ENCODE peak calls at places on chromosomes 1 and 21, in four cellular contexts. One of them, this sample, is unnamed.

GRCh38 chr1:178849932-178850331 is 20.9 kb downstream of the ANGPTL1 start:
- DNase-seq in colonic mucosa: no peak
- DNase-seq in RWPE1: no peak
- DNase-seq in AG04450: no peak
- DNase-seq in this sample: no peak

GRCh38 chr1:1847061-1847460 is 43.8 kb downstream of the GNB1 start:
- DNase-seq in colonic mucosa: peak
- DNase-seq in RWPE1: no peak
- DNase-seq in AG04450: no peak
- DNase-seq in this sample: no peak

GRCh38 chr1:52531473-52531872 is 21.4 kb downstream of the TUT4 start:
- DNase-seq in colonic mucosa: no peak
- DNase-seq in RWPE1: no peak
- DNase-seq in AG04450: no peak
- DNase-seq in this sample: no peak

GRCh38 chr1:93129507-93130099 is 50.5 kb downstream of the MTF2 start:
- DNase-seq in AG04450: no peak
- DNase-seq in RWPE1: no peak
- DNase-seq in colonic mucosa: no peak
- DNase-seq in this sample: no peak

GRCh38 chr1:244196890-244197289 is 145.8 kb downstream of the ZBTB18 start:
- DNase-seq in AG04450: no peak
- DNase-seq in RWPE1: no peak
- DNase-seq in colonic mucosa: no peak
- DNase-seq in this sample: no peak

GRCh38 chr21:29546071-29546470 is 247.3 kb downstream of the BACH1 start:
- DNase-seq in colonic mucosa: no peak
- DNase-seq in RWPE1: no peak
- DNase-seq in AG04450: no peak
- DNase-seq in this sample: no peak

GRCh38 chr21:43020177-43020576 is 45.8 kb downstream of the PKNOX1 start:
- DNase-seq in RWPE1: no peak
- DNase-seq in AG04450: no peak
- DNase-seq in colonic mucosa: no peak
- DNase-seq in this sample: no peak

GRCh38 chr1:42737257-42737656 is 2.8 kb downstream of the CLDN19 start:
- DNase-seq in AG04450: no peak
- DNase-seq in colonic mucosa: peak
- DNase-seq in RWPE1: no peak
- DNase-seq in this sample: no peak

GRCh38 chr1:231934797-231935196 is 308.2 kb downstream of the DISC1 start:
- DNase-seq in AG04450: no peak
- DNase-seq in RWPE1: peak
- DNase-seq in colonic mucosa: peak
- DNase-seq in this sample: peak

GRCh38 chr1:94971491-94971924 is 44.6 kb upstream of the CNN3 start:
- DNase-seq in AG04450: no peak
- DNase-seq in colonic mucosa: no peak
- DNase-seq in RWPE1: peak
- DNase-seq in this sample: no peak

GRCh38 chr1:175045519-175045918 is 22.1 kb upstream of the TNN start:
- DNase-seq in AG04450: no peak
- DNase-seq in colonic mucosa: no peak
- DNase-seq in RWPE1: no peak
- DNase-seq in this sample: no peak

GRCh38 chr1:98920441-98921110 is 84.1 kb downstream of the PLPPR5 start:
- DNase-seq in AG04450: peak
- DNase-seq in RWPE1: peak
- DNase-seq in colonic mucosa: no peak
- DNase-seq in this sample: peak

GRCh38 chr1:24934300-24935195 is 4.5 kb upstream of the RUNX3 start:
- DNase-seq in colonic mucosa: no peak
- DNase-seq in RWPE1: no peak
- DNase-seq in AG04450: no peak
- DNase-seq in this sample: no peak

GRCh38 chr1:23187637-23188036 is 19.0 kb upstream of the LUZP1 start:
- DNase-seq in AG04450: no peak
- DNase-seq in colonic mucosa: peak
- DNase-seq in RWPE1: no peak
- DNase-seq in this sample: no peak

GRCh38 chr1:191702124-191702523 is 456.1 kb upstream of the RGS18 start:
- DNase-seq in AG04450: no peak
- DNase-seq in colonic mucosa: no peak
- DNase-seq in RWPE1: no peak
- DNase-seq in this sample: no peak

GRCh38 chr1:50346621-50347020 is 76.6 kb downstream of the DMRTA2 start:
- DNase-seq in AG04450: no peak
- DNase-seq in colonic mucosa: no peak
- DNase-seq in RWPE1: no peak
- DNase-seq in this sample: no peak

GRCh38 chr1:234957330-234958065 is 171.1 kb downstream of the TOMM20 start:
- DNase-seq in RWPE1: peak
- DNase-seq in AG04450: peak
- DNase-seq in colonic mucosa: peak
- DNase-seq in this sample: no peak

GRCh38 chr1:23216771-23217420 is 406 bp downstream of the HTR1D start:
- DNase-seq in AG04450: no peak
- DNase-seq in colonic mucosa: peak
- DNase-seq in RWPE1: no peak
- DNase-seq in this sample: no peak

GRCh38 chr1:169999357-169999756 is 75.1 kb downstream of the KIFAP3 start:
- DNase-seq in AG04450: peak
- DNase-seq in RWPE1: peak
- DNase-seq in colonic mucosa: no peak
- DNase-seq in this sample: peak

GRCh38 chr1:217896490-217896889 is 265.3 kb downstream of the SPATA17 start:
- DNase-seq in colonic mucosa: no peak
- DNase-seq in AG04450: no peak
- DNase-seq in RWPE1: no peak
- DNase-seq in this sample: no peak

GRCh38 chr1:162301696-162302095 is 75.0 kb downstream of the SPATA46 start:
- DNase-seq in colonic mucosa: no peak
- DNase-seq in AG04450: no peak
- DNase-seq in RWPE1: no peak
- DNase-seq in this sample: no peak

GRCh38 chr1:162302246-162302645 is 74.4 kb downstream of the SPATA46 start:
- DNase-seq in colonic mucosa: no peak
- DNase-seq in RWPE1: no peak
- DNase-seq in AG04450: no peak
- DNase-seq in this sample: no peak

GRCh38 chr1:162300057-162300917 is 76.4 kb downstream of the SPATA46 start:
- DNase-seq in RWPE1: no peak
- DNase-seq in colonic mucosa: no peak
- DNase-seq in AG04450: no peak
- DNase-seq in this sample: no peak

GRCh38 chr1:162304736-162305135 is 71.9 kb downstream of the SPATA46 start:
- DNase-seq in colonic mucosa: no peak
- DNase-seq in AG04450: no peak
- DNase-seq in RWPE1: no peak
- DNase-seq in this sample: no peak

DNA sequence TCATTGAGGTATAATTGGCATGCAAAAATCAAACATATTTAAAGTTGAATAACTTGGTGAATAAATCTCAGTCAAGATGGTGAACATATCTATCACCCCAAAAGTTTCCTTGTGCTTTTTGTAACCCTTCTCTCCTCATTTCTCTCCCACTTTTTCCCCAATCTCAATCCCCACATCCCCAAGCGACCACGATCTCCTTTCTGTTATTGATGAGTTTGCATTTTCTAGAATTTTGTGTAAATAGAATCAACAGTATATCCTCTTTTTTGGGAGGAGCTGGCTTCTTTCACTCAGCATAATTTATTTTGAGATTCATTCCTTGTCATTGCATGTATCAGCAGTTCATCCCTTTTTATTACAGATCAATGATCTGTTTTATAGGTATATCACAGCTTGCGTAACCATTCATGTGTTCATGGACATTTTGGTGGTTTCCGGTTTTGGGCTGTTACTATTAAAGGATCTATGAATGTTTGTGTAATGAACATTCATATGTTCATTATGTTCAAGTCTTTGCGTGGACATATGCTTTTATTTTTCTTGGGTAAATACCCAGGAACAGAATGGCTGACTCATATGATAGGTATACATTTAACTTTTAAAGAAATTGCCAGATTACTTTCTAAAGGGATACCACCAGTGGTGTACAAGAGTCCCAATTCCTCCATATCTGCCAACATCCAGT is 73.9 kb downstream of the SPATA46 start:
- DNase-seq in colonic mucosa: no peak
- DNase-seq in RWPE1: peak
- DNase-seq in AG04450: peak
- DNase-seq in this sample: no peak
- H3K27ac ChIP-seq in colonic mucosa: no peak
- H3K27ac ChIP-seq in RWPE1: peak
- H3K27ac ChIP-seq in AG04450: no peak
- H3K27ac ChIP-seq in this sample: peak

GRCh38 chr1:5639323-5639722 is 352.9 kb downstream of the NPHP4 start:
- DNase-seq in colonic mucosa: no peak
- DNase-seq in RWPE1: no peak
- DNase-seq in AG04450: no peak
- DNase-seq in this sample: no peak
- H3K27ac ChIP-seq in colonic mucosa: no peak
- H3K27ac ChIP-seq in RWPE1: no peak
- H3K27ac ChIP-seq in AG04450: no peak
- H3K27ac ChIP-seq in this sample: no peak

DNA sequence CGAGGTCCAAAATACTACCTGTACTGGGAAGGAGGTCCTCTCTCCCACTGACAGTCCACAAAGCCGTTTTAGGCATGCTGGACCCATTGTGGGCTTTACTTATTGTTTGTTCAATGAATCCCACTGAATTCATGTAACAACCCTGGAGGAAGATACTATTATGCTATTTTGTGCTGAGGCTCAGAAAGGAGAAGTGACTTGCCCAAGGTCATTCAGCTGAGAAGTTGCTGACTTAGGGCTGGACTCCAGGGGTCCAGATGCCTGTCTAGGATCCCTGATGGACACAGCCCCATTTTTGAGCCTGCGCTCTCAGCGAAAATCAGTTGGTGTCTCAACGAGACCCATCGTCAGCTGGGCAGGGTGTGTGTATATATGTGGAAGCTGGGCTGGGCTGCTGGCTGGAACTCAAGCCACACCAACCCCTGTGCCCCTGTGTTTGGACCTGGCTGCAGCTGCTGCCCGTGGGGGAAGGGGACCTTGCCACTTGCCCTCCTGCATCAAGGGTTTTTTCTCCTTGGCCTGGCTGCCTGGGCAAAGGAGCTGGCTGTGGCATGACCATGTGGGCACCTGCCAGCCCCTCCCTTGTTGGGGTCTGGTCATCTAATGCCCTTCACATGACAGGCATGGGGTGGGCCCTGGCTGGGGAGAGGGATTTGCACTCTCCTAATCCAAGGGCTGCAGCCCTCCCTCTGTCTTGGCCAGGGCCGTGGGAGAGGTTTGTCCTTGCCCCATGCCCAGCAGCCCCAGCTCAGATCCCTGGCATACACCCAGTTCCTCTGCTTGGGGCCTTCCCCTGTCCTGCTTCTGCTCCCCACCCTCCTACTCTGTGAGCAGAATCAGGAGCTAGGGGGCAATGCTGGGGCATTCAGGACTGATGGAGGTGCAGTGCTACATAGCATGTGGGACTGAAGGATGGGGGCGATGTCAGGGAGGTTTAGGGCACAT is 15.1 kb downstream of the KCNQ4 start:
- DNase-seq in RWPE1: no peak
- DNase-seq in colonic mucosa: no peak
- DNase-seq in AG04450: no peak
- DNase-seq in this sample: no peak
- H3K27ac ChIP-seq in RWPE1: no peak
- H3K27ac ChIP-seq in colonic mucosa: no peak
- H3K27ac ChIP-seq in AG04450: no peak
- H3K27ac ChIP-seq in this sample: no peak

GRCh38 chr1:156772222-156772621 is 4.9 kb downstream of the PRCC start:
- DNase-seq in AG04450: no peak
- DNase-seq in RWPE1: no peak
- DNase-seq in colonic mucosa: no peak
- DNase-seq in this sample: no peak
- H3K27ac ChIP-seq in AG04450: no peak
- H3K27ac ChIP-seq in RWPE1: no peak
- H3K27ac ChIP-seq in colonic mucosa: no peak
- H3K27ac ChIP-seq in this sample: no peak

GRCh38 chr21:31570824-31571425 is 88.6 kb upstream of the SOD1 start:
- DNase-seq in AG04450: no peak
- DNase-seq in RWPE1: no peak
- DNase-seq in colonic mucosa: no peak
- DNase-seq in this sample: no peak

GRCh38 chr21:31564439-31564838 is 95.1 kb upstream of the SOD1 start:
- DNase-seq in RWPE1: peak
- DNase-seq in colonic mucosa: no peak
- DNase-seq in AG04450: no peak
- DNase-seq in this sample: no peak

GRCh38 chr21:31560479-31560878 is 99.0 kb upstream of the SOD1 start:
- DNase-seq in AG04450: no peak
- DNase-seq in colonic mucosa: no peak
- DNase-seq in RWPE1: no peak
- DNase-seq in this sample: no peak

GRCh38 chr21:31566611-31567010 is 92.9 kb upstream of the SOD1 start:
- DNase-seq in RWPE1: no peak
- DNase-seq in colonic mucosa: no peak
- DNase-seq in AG04450: no peak
- DNase-seq in this sample: no peak

DNA sequence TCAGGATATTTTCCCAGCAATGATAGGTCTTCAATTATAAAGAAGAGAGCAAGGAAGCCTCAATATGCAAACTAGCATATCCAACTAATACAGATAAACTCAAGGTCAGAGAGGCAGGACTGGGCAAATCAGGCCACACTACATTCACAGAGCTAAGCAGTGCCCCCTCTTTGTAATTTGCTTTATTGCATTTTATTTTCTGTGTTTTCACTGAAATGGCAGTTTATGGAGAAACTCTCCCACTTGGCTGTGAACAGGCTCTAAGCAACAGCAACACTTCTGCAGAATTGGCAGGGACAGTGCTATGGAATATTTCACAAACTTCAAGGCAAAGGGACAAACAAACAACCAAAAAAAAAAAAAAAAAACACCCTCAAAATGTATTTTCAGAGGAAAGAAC is 93.4 kb upstream of the SOD1 start:
- DNase-seq in colonic mucosa: no peak
- DNase-seq in RWPE1: no peak
- DNase-seq in AG04450: no peak
- DNase-seq in this sample: no peak
- H3K27ac ChIP-seq in colonic mucosa: no peak
- H3K27ac ChIP-seq in RWPE1: no peak
- H3K27ac ChIP-seq in AG04450: no peak
- H3K27ac ChIP-seq in this sample: no peak